ENCODE peak calls at places on chromosome X, in eight cellular contexts. F, O, R, A, N, X, E and Z are unnamed samples.

GRCh38 chrX:2552621-2553297 is 52.0 kb upstream of the DHRSX start:
- DNase-seq in F (no peak), O (no peak), R (no peak), A (no peak), N (no peak), X (no peak), E (no peak), Z (no peak)

GRCh38 chrX:150036181-150036580 is 97.9 kb upstream of the EOLA2 start:
- DNase-seq in F (peak; percentile 21), O (peak; percentile 55), R (no peak), A (no peak), N (no peak), X (no peak), E (no peak), Z (peak; percentile 15)

GRCh38 chrX:3145716-3146115 is 104.4 kb downstream of the ARSF start:
- DNase-seq in F (no peak), O (no peak), R (no peak), A (no peak), N (no peak), X (no peak), E (peak; percentile 15), Z (no peak)

GRCh38 chrX:154043003-154043402 is 23.3 kb upstream of the IRAK1 start:
- DNase-seq in F (peak; percentile 37), O (no peak), R (no peak), A (no peak), N (no peak), X (no peak), E (no peak), Z (no peak)

GRCh38 chrX:13364230-13364629 is 44.4 kb upstream of the ATXN3L start:
- DNase-seq in F (no peak), O (no peak), R (no peak), A (no peak), N (no peak), X (no peak), E (no peak), Z (peak; percentile 3)

GRCh38 chrX:17078031-17078730 is 131.7 kb downstream of the REPS2 start:
- DNase-seq in F (no peak), O (no peak), R (no peak), A (no peak), N (no peak), X (no peak), E (no peak), Z (no peak)

GRCh38 chrX:136196691-136197155 is 49.4 kb downstream of the FHL1 start:
- DNase-seq in F (no peak), O (no peak), R (no peak), A (no peak), N (no peak), X (no peak), E (no peak), Z (no peak)

GRCh38 chrX:106898462-106898861 is 4.7 kb downstream of the RIPPLY1 start:
- DNase-seq in F (peak; percentile 46), O (no peak), R (no peak), A (peak; percentile 82), N (no peak), X (no peak), E (no peak), Z (peak; percentile 82)

GRCh38 chrX:52995135-52995973 is 37.0 kb upstream of the FAM156A start:
- DNase-seq in F (peak; percentile 95), O (peak; percentile 91), R (peak; percentile 94), A (peak; percentile 97), N (peak; percentile 96), X (peak; percentile 92), E (peak; percentile 89), Z (peak; percentile 96)

GRCh38 chrX:14015941-14016340 is 13.8 kb downstream of the GEMIN8 start:
- DNase-seq in F (no peak), O (no peak), R (no peak), A (no peak), N (no peak), X (no peak), E (no peak), Z (no peak)

GRCh38 chrX:38675856-38676255 is 114.5 kb downstream of the TSPAN7 start:
- DNase-seq in F (no peak), O (no peak), R (no peak), A (no peak), N (no peak), X (no peak), E (no peak), Z (no peak)

GRCh38 chrX:37677765-37678164 is 7.8 kb upstream of the XK start:
- DNase-seq in F (no peak), O (no peak), R (no peak), A (no peak), N (no peak), X (no peak), E (no peak), Z (no peak)

GRCh38 chrX:120999413-120999812 is 13.9 kb upstream of the CT47A1 start:
- DNase-seq in F (no peak), O (no peak), R (no peak), A (no peak), N (no peak), X (no peak), E (no peak), Z (no peak)

GRCh38 chrX:17930850-17931249 is 69.8 kb upstream of the RAI2 start:
- DNase-seq in F (no peak), O (no peak), R (no peak), A (peak; percentile 43), N (no peak), X (no peak), E (no peak), Z (no peak)

GRCh38 chrX:46648660-46649059 is 75.1 kb downstream of the CHST7 start:
- DNase-seq in F (no peak), O (no peak), R (no peak), A (no peak), N (no peak), X (no peak), E (no peak), Z (no peak)

GRCh38 chrX:69136546-69137331 is 28.5 kb downstream of the PJA1 start:
- DNase-seq in F (peak; percentile 8), O (peak; percentile 26), R (no peak), A (no peak), N (peak; percentile 46), X (no peak), E (no peak), Z (no peak)

GRCh38 chrX:129996120-129996519 is 13.7 kb downstream of the BCORL1 start:
- DNase-seq in F (no peak), O (no peak), R (no peak), A (no peak), N (no peak), X (no peak), E (no peak), Z (no peak)

GRCh38 chrX:119206203-119206602 is 29.9 kb upstream of the PGRMC1 start:
- DNase-seq in F (no peak), O (no peak), R (no peak), A (peak; percentile 51), N (no peak), X (no peak), E (no peak), Z (no peak)

GRCh38 chrX:48790477-48790876 is 4.1 kb downstream of the GATA1 start:
- DNase-seq in F (no peak), O (no peak), R (no peak), A (no peak), N (no peak), X (no peak), E (no peak), Z (no peak)

GRCh38 chrX:151702021-151702714 is 6.9 kb downstream of the PRRG3 start:
- DNase-seq in F (no peak), O (no peak), R (no peak), A (no peak), N (no peak), X (no peak), E (no peak), Z (no peak)

GRCh38 chrX:131633285-131633917 is 89.5 kb downstream of the OR13H1 start:
- DNase-seq in F (peak; percentile 53), O (peak; percentile 55), R (no peak), A (peak; percentile 85), N (peak; percentile 60), X (peak; percentile 58), E (peak; percentile 33), Z (peak; percentile 41)

GRCh38 chrX:49915352-49916222 is 6.8 kb upstream of the CLCN5 start:
- DNase-seq in F (peak; percentile 48), O (peak; percentile 56), R (no peak), A (peak; percentile 84), N (no peak), X (peak; percentile 50), E (peak; percentile 23), Z (peak; percentile 54)

GRCh38 chrX:63281465-63281864 is 69.7 kb downstream of the SPIN4 start:
- DNase-seq in F (no peak), O (no peak), R (no peak), A (no peak), N (no peak), X (no peak), E (no peak), Z (no peak)
- H3K9me3 ChIP-seq in F (no peaks in the 10 kb centered on the region), O (no peaks in the 10 kb centered on the region), R (no peaks in the 10 kb centered on the region), A (no peaks in the 10 kb centered on the region), N (peaks cover 45% of the 10 kb centered on the region), X (no peaks in the 10 kb centered on the region), E (no peaks in the 10 kb centered on the region), Z (no peaks in the 10 kb centered on the region)

GRCh38 chrX:78429172-78429571 is 101.8 kb upstream of the CYSLTR1 start:
- DNase-seq in F (no peak), O (no peak), R (no peak), A (no peak), N (no peak), X (no peak), E (no peak), Z (no peak)
- H3K9me3 ChIP-seq in F (no peaks in the 10 kb centered on the region), O (no peaks in the 10 kb centered on the region), R (no peaks in the 10 kb centered on the region), A (no peaks in the 10 kb centered on the region), N (peaks cover 12% of the 10 kb centered on the region), X (no peaks in the 10 kb centered on the region), E (no peaks in the 10 kb centered on the region), Z (no peaks in the 10 kb centered on the region)

DNA sequence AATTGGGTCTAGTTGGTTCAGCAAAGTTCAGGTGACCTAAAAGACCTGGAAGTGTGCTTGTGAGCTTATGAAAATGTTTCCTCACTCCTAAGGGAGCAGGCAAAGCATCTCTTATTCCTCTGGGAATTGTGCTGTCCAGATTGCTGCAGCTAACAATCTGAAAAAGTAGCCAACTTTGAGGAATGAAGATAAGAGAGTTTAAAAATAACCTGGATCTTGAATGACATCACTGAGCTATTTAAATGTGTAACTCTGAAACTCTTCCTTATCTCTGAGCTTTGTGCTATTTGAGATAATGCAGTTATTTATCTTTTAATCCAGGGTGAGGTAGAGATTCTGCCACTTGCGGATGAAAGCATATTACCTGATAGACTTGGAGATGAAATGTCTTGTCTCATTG is 384.8 kb downstream of the PPP4R3C start:
- DNase-seq in F (no peak), O (no peak), R (no peak), A (no peak), N (no peak), X (no peak), E (no peak), Z (no peak)
- H3K9me3 ChIP-seq in F (no peaks in the 10 kb centered on the region), O (no peaks in the 10 kb centered on the region), R (no peaks in the 10 kb centered on the region), A (peaks cover 21% of the 10 kb centered on the region), N (peaks cover 41% of the 10 kb centered on the region), X (no peaks in the 10 kb centered on the region), E (peaks cover 8% of the 10 kb centered on the region), Z (no peaks in the 10 kb centered on the region)

GRCh38 chrX:155751131-155751530 is 130.0 kb upstream of the VAMP7 start:
- DNase-seq in F (no peak), O (no peak), R (no peak), A (no peak), N (no peak), X (no peak), E (no peak), Z (no peak)
- H3K9me3 ChIP-seq in F (no peaks in the 10 kb centered on the region), O (no peaks in the 10 kb centered on the region), R (no peaks in the 10 kb centered on the region), A (no peaks in the 10 kb centered on the region), N (peaks cover 17% of the 10 kb centered on the region), X (no peaks in the 10 kb centered on the region), E (no peaks in the 10 kb centered on the region), Z (no peaks in the 10 kb centered on the region)